ENCODE peak calls at places on chromosomes 1 and 21, in six cellular contexts. N is tibial nerve; L is CD8-positive, alpha-beta T cell; Y is retinal pigment epithelial cell; P is lower lobe of right lung; W is astrocyte. U is an unnamed sample.

GRCh38 chr1:6392081-6392879 is 1.3 kb downstream of the ACOT7 start:
- DNase-seq in N (no peak), L (no peak), Y (no peak), P (no peak), W (no peak), U (no peak)

GRCh38 chr1:195439661-195440060 is 1168.6 kb downstream of the KCNT2 start:
- DNase-seq in N (no peak), L (no peak), Y (no peak), P (peak), W (no peak), U (no peak)

GRCh38 chr21:17293194-17293593 is 219.6 kb upstream of the CXADR start:
- DNase-seq in N (no peak), L (no peak), Y (no peak), P (no peak), W (no peak), U (no peak)

GRCh38 chr21:41589620-41590175 is 81.7 kb upstream of the TMPRSS2 start:
- DNase-seq in N (no peak), L (no peak), Y (no peak), P (no peak), W (no peak), U (no peak)

GRCh38 chr1:113325039-113325438 is 65.3 kb upstream of the MAGI3 start:
- DNase-seq in N (no peak), L (no peak), Y (peak), P (no peak), W (peak), U (no peak)

GRCh38 chr1:30907390-30907640 is 1.2 kb downstream of the SDC3 start:
- DNase-seq in N (no peak), L (no peak), Y (no peak), P (no peak), W (no peak), U (no peak)

GRCh38 chr1:150021191-150021688 is 10.7 kb upstream of the OTUD7B start:
- DNase-seq in N (no peak), L (no peak), Y (no peak), P (no peak), W (no peak), U (no peak)

GRCh38 chr21:30227633-30228404 is 11.9 kb upstream of the CLDN8 start:
- DNase-seq in N (no peak), L (no peak), Y (peak), P (no peak), W (peak), U (peak)

GRCh38 chr1:92577251-92577895 is 90.6 kb upstream of the GFI1 start:
- DNase-seq in N (no peak), L (no peak), Y (no peak), P (no peak), W (peak), U (no peak)

GRCh38 chr1:101820080-101820479 is 176.6 kb downstream of the OLFM3 start:
- DNase-seq in N (no peak), L (no peak), Y (peak), P (no peak), W (no peak), U (peak)

GRCh38 chr1:21575351-21575942 is 66.2 kb downstream of the ALPL start:
- DNase-seq in N (no peak), L (no peak), Y (no peak), P (no peak), W (no peak), U (no peak)

GRCh38 chr1:32896451-32896850 is 4.7 kb downstream of the TMEM54 start:
- DNase-seq in N (no peak), L (no peak), Y (no peak), P (no peak), W (no peak), U (no peak)

GRCh38 chr1:22210176-22210575 is 67.3 kb upstream of the WNT4 start:
- DNase-seq in N (no peak), L (no peak), Y (no peak), P (no peak), W (no peak), U (no peak)

GRCh38 chr1:37609002-37609401 is 13.3 kb upstream of the GNL2 start:
- DNase-seq in N (no peak), L (no peak), Y (no peak), P (no peak), W (no peak), U (no peak)

GRCh38 chr1:179269071-179269470 is 24.5 kb upstream of the SOAT1 start:
- DNase-seq in N (no peak), L (no peak), Y (no peak), P (no peak), W (no peak), U (no peak)

GRCh38 chr1:54888080-54888733 is 1.2 kb upstream of the DHCR24 start:
- DNase-seq in N (no peak), L (no peak), Y (no peak), P (no peak), W (no peak), U (no peak)

GRCh38 chr21:45574691-45575090 is 32.5 kb upstream of the SLC19A1 start:
- DNase-seq in N (peak), L (no peak), Y (no peak), P (peak), W (no peak), U (no peak)

GRCh38 chr21:43723648-43724047 is 4.7 kb downstream of the PDXK start:
- DNase-seq in N (no peak), L (no peak), Y (no peak), P (no peak), W (no peak), U (no peak)

GRCh38 chr1:96464159-96464558 is 257.4 kb upstream of the PTBP2 start:
- DNase-seq in N (no peak), L (no peak), Y (no peak), P (no peak), W (no peak), U (no peak)

GRCh38 chr1:172145231-172145651 is 275.2 kb upstream of the C1orf105 start:
- DNase-seq in N (no peak), L (no peak), Y (no peak), P (no peak), W (peak), U (peak)

GRCh38 chr1:165403835-165404482 is 41.0 kb downstream of the RXRG start:
- DNase-seq in N (no peak), L (peak), Y (no peak), P (peak), W (no peak), U (peak)

GRCh38 chr1:92951141-92951582 is 10.1 kb downstream of the DIPK1A start:
- DNase-seq in N (no peak), L (no peak), Y (no peak), P (no peak), W (peak), U (peak)

GRCh38 chr1:39995973-39996393 is 41.0 kb downstream of the MFSD2A start:
- DNase-seq in N (no peak), L (peak), Y (no peak), P (no peak), W (no peak), U (no peak)

GRCh38 chr1:44812822-44813543 is 4.7 kb downstream of the BTBD19 start:
- DNase-seq in N (no peak), L (no peak), Y (no peak), P (peak), W (no peak), U (no peak)

GRCh38 chr1:84260852-84261518 is 40.5 kb upstream of the SAMD13 start:
- DNase-seq in N (no peak), L (no peak), Y (no peak), P (no peak), W (no peak), U (no peak)

GRCh38 chr1:160799641-160800040 is 3.7 kb downstream of the LY9 start:
- DNase-seq in N (no peak), L (no peak), Y (no peak), P (no peak), W (no peak), U (no peak)

GRCh38 chr1:160800645-160801408 is 4.9 kb downstream of the LY9 start:
- DNase-seq in N (no peak), L (no peak), Y (no peak), P (no peak), W (no peak), U (no peak)

GRCh38 chr1:160798439-160798838 is 2.5 kb downstream of the LY9 start:
- DNase-seq in N (no peak), L (no peak), Y (no peak), P (no peak), W (no peak), U (no peak)

GRCh38 chr1:160800142-160800541 is 4.2 kb downstream of the LY9 start:
- DNase-seq in N (no peak), L (no peak), Y (no peak), P (no peak), W (no peak), U (no peak)

GRCh38 chr1:160801836-160802580 is 6.0 kb downstream of the LY9 start:
- DNase-seq in N (no peak), L (no peak), Y (no peak), P (no peak), W (no peak), U (no peak)
- H3K4me3 ChIP-seq in N (no peak), L (no peak), Y (no peak), P (no peak), W (no peak), U (no peak)

GRCh38 chr1:182056596-182057366 is 4.7 kb downstream of the ZNF648 start:
- DNase-seq in N (no peak), L (no peak), Y (no peak), P (no peak), W (no peak), U (no peak)

GRCh38 chr1:182051938-182052337 is 9.6 kb downstream of the ZNF648 start:
- DNase-seq in N (no peak), L (no peak), Y (no peak), P (no peak), W (no peak), U (no peak)

GRCh38 chr1:182059936-182060335 is 1.6 kb downstream of the ZNF648 start:
- DNase-seq in N (no peak), L (no peak), Y (no peak), P (no peak), W (no peak), U (no peak)

GRCh38 chr1:182050481-182051438 is 10.8 kb downstream of the ZNF648 start:
- DNase-seq in N (no peak), L (no peak), Y (no peak), P (no peak), W (no peak), U (no peak)

GRCh38 chr1:182054698-182055326 is 6.7 kb downstream of the ZNF648 start:
- DNase-seq in N (peak), L (peak), Y (no peak), P (no peak), W (no peak), U (peak)
- TF ChIP-seq CTCF in N (peak), L (peak), Y (peak), P (peak), W (peak), U (peak)

DNA sequence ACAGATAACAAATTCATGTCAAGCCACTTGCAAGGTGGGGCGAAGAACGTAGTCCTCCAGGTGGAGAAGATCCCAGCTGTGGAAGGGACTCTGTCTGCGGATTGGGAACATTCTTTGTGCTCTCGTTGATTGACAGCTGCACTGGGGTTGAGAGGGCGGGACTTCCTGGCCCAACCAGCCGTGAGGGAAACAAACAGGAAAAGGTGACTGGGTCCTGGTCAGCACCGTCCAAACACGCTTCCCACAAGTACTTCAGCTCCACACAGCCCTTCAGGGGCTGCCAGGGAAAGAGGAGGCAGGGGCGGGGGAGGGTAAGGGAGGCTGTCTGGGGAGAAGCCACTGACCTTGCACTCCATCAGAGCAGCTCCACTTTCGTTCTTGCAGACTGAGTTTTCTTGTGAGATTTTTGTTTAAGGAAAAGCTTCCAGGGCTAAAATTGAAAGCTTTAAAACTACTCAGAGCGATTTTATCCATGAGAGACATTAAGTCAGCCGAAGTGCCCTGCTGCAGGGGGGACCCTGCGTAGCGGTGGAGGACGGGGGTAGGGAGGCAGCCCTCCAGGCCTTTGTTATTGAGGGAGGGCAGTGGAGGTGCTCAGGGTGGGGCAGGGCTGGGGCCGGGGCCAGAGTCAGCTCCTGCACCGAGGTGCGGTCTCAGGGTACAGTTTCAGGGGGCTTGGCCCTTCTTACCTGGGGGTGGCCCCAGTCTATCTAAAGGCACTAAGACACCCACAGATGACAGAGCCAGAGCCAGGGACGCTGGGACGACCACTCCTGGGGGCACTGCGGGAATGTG is 21.6 kb upstream of the STUM start:
- DNase-seq in N (no peak), L (no peak), Y (no peak), P (no peak), W (no peak), U (peak)
- H3K4me3 ChIP-seq in N (no peak), L (no peak), Y (no peak), P (peak), W (no peak), U (peak)

GRCh38 chr1:246450485-246451251 is 56.4 kb downstream of the SMYD3 start:
- DNase-seq in N (no peak), L (no peak), Y (no peak), P (no peak), W (peak), U (no peak)
- TF ChIP-seq CTCF in N (peak), L (peak), Y (peak), P (peak), W (peak), U (peak)

DNA sequence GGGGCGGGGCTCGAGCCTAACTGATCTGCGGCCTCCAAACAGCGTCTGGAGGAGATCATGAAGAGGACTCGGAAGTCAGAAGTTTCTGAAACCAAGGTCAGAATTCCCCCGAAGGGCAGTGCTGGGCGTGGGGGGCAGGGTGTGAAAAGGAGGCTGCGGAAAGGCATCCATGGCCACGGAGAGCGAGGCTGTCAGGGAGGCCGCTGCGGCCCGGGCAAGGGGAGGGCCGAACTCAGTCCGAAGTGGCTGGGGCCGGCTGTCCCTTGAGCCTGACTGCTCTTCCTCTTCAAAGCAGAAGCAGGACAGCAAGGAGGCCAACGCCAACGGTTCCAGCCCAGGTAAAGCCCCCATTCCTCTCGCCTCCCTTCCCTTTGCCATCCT is 23.2 kb downstream of the MAP7D1 start:
- DNase-seq in N (no peak), L (no peak), Y (no peak), P (no peak), W (no peak), U (no peak)
- H3K4me3 ChIP-seq in N (no peak), L (no peak), Y (no peak), P (no peak), W (no peak), U (no peak)

GRCh38 chr1:47434051-47434842 is 3.6 kb upstream of the FOXD2 start:
- DNase-seq in N (peak), L (no peak), Y (no peak), P (peak), W (peak), U (peak)

GRCh38 chr1:47433037-47433421 is 4.8 kb upstream of the FOXD2 start:
- DNase-seq in N (no peak), L (no peak), Y (no peak), P (no peak), W (no peak), U (no peak)

GRCh38 chr1:47431534-47431933 is 6.3 kb upstream of the FOXD2 start:
- DNase-seq in N (no peak), L (no peak), Y (no peak), P (no peak), W (peak), U (peak)

GRCh38 chr1:47433453-47434050 is 4.3 kb upstream of the FOXD2 start:
- DNase-seq in N (no peak), L (no peak), Y (no peak), P (no peak), W (no peak), U (no peak)

GRCh38 chr1:47432071-47433036 is 5.5 kb upstream of the FOXD2 start:
- DNase-seq in N (peak), L (peak), Y (no peak), P (peak), W (peak), U (peak)
- TF ChIP-seq CTCF in N (peak), L (peak), Y (peak), P (peak), W (peak), U (peak)

U was measured in brain microvascular endothelial cell.